ENCODE peak calls at places on chromosomes 16 and 17, in five cellular contexts. O is activated B cell treated with CpG ODN at 0.5 μM for 24 hours, W is astrocyte of the cerebellum, V is endothelial cell, N is astrocyte of the spinal cord. U is an unnamed sample.

GRCh38 chr17:77883213-77883650 is 75.3 kb upstream of the TNRC6C start:
- DNase-seq in V (no peak), O (no peak), N (no peak), W (no peak), U (no peak)

GRCh38 chr17:72613411-72614292 is 478.8 kb downstream of the SLC39A11 start:
- DNase-seq in V (no peak), O (no peak), N (peak), W (no peak), U (peak)

GRCh38 chr17:337022-337420 is 15.6 kb downstream of the RPH3AL start:
- DNase-seq in O (no peak), W (no peak), V (no peak), N (no peak), U (no peak)

GRCh38 chr16:4272114-4272954 is 489 bp downstream of the TFAP4 start:
- DNase-seq in W (no peak), V (peak), O (no peak), N (peak), U (no peak)

GRCh38 chr16:27798241-27798640 is 248.3 kb downstream of the KATNIP start:
- DNase-seq in N (no peak), W (no peak), V (no peak), O (no peak), U (no peak)

GRCh38 chr17:34728771-34729310 is 149.5 kb downstream of the TMEM132E start:
- DNase-seq in V (no peak), W (no peak), N (no peak), O (no peak), U (no peak)

GRCh38 chr17:71163121-71163812 is 957.6 kb upstream of the SOX9 start:
- DNase-seq in W (peak), V (no peak), O (no peak), N (peak), U (no peak)

GRCh38 chr17:50834786-50835562 is 412 bp upstream of the WFIKKN2 start:
- DNase-seq in N (peak), W (no peak), V (no peak), O (no peak), U (peak)

GRCh38 chr17:73770115-73770848 is 126.0 kb upstream of the SDK2 start:
- DNase-seq in W (peak), V (no peak), O (no peak), N (peak), U (peak)

GRCh38 chr16:31453255-31454204 is 5.8 kb upstream of the ARMC5 start:
- DNase-seq in W (no peak), O (no peak), N (peak), V (no peak), U (peak)

GRCh38 chr17:35073991-35074627 is 10.6 kb upstream of the RFFL start:
- DNase-seq in N (no peak), O (no peak), W (no peak), V (no peak), U (no peak)

GRCh38 chr16:69131167-69131748 is 1.1 kb downstream of the CHTF8 start:
- DNase-seq in V (peak), W (no peak), N (peak), O (no peak), U (peak)

GRCh38 chr17:77478281-77478680 is 337.5 kb downstream of the SEC14L1 start:
- DNase-seq in O (no peak), W (no peak), V (no peak), N (no peak), U (no peak)

GRCh38 chr17:75845058-75845711 is 981 bp upstream of the UNC13D start:
- DNase-seq in W (no peak), N (peak), O (peak), V (peak), U (peak)

GRCh38 chr16:4944333-4945281 is 7.7 kb upstream of the PPL start:
- DNase-seq in W (peak), V (no peak), N (peak), O (no peak), U (peak)

GRCh38 chr16:85690469-85691064 is 1.8 kb upstream of the GINS2 start:
- DNase-seq in O (no peak), W (no peak), N (no peak), V (no peak), U (no peak)

GRCh38 chr16:27922433-27922832 is 141.1 kb downstream of the GSG1L start:
- DNase-seq in V (no peak), W (no peak), N (no peak), O (no peak), U (no peak)

GRCh38 chr16:76474048-76474447 is 196.8 kb downstream of the CNTNAP4 start:
- DNase-seq in N (no peak), W (no peak), O (no peak), V (no peak), U (no peak)

GRCh38 chr17:78316867-78317816 is 42.7 kb downstream of the SOCS3 start:
- DNase-seq in N (peak), V (no peak), W (no peak), O (no peak), U (peak)

GRCh38 chr17:61065263-61065773 is 334.3 kb upstream of the TBX2 start:
- DNase-seq in N (peak), W (peak), O (no peak), V (no peak), U (peak)

GRCh38 chr16:4936991-4937781 is at the start of gene PPL:
- DNase-seq in O (peak), N (no peak), W (no peak), V (peak), U (peak)

GRCh38 chr17:11823862-11824261 is 173.4 kb downstream of the ZNF18 start:
- DNase-seq in V (no peak), O (no peak), N (no peak), W (no peak), U (no peak)

GRCh38 chr16:23434380-23434779 is 18.6 kb downstream of the COG7 start:
- DNase-seq in N (peak), V (peak), O (peak), W (peak), U (peak)

GRCh38 chr16:81350306-81350615 is 35.5 kb downstream of the GAN start:
- DNase-seq in V (no peak), O (no peak), N (no peak), W (no peak), U (no peak)
- TF ChIP-seq CTCF in V (no peak), O (no peak), N (peak), W (no peak), U (no peak)

GRCh38 chr17:46115687-46116086 is 77.5 kb downstream of the KANSL1 start:
- DNase-seq in O (no peak), N (no peak), W (no peak), V (no peak), U (no peak)

GRCh38 chr17:46117850-46118696 is 75.2 kb downstream of the KANSL1 start:
- DNase-seq in O (no peak), W (no peak), V (no peak), N (no peak), U (no peak)

GRCh38 chr17:46118969-46119368 is 74.3 kb downstream of the KANSL1 start:
- DNase-seq in W (no peak), V (no peak), N (no peak), O (no peak), U (no peak)

GRCh38 chr17:46120078-46120477 is 73.2 kb downstream of the KANSL1 start:
- DNase-seq in N (no peak), W (no peak), V (no peak), O (no peak), U (no peak)

DNA sequence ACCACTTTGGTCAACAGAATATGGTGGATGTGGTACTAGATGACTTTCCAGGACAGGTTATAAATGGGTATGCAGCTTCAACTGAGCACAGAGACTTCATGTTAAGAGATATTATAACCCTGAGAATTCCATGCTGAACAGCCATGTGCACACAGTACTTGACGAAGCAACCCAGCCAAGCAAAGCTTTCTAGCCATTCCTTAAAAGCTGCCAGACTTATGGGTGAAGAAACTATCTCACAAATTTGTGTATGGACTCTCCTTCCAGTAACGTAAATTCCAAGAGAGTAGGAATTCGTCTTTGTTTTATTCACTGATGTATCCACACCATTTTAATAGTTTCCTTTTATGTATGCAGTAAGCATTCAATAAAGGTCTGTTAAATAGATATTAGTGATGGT is 76.1 kb downstream of the KANSL1 start:
- DNase-seq in O (no peak), V (no peak), W (no peak), N (no peak), U (no peak)
- TF ChIP-seq CTCF in O (no peak), V (no peak), W (no peak), N (no peak), U (no peak)

GRCh38 chr17:17902357-17902756 is 65.6 kb upstream of the SREBF1 start:
- DNase-seq in N (no peak), O (no peak), W (no peak), V (no peak), U (no peak)
- TF ChIP-seq CTCF in N (no peak), O (no peak), W (no peak), V (no peak), U (no peak)

DNA sequence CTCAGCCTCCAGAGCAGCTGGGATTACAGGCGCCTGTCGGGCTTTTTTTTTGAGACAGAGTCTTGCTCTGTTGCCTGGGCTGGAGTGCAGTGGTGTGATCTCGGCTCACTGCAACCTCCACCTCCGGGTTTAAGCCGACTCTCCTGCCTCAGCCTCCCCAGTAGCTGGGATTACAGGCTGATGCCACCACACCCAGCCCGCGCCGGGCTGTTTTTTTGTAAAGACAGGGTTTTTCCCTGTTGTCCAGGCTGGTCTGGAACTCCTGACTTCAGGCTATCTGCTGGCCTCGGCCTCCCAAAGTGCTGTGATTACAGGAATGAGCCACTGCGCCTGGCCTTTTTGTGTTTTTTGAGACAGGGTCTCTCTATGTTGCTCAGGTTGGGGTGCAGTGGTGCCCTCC is 27.4 kb upstream of the SPNS3 start:
- DNase-seq in W (no peak), V (no peak), N (no peak), O (no peak), U (no peak)
- TF ChIP-seq CTCF in W (no peak), V (no peak), N (no peak), O (no peak), U (no peak)

GRCh38 chr16:55502801-55503366 is 6.0 kb upstream of the LPCAT2 start:
- DNase-seq in V (no peak), N (peak), W (peak), O (no peak), U (peak)

GRCh38 chr16:55499951-55500350 is 8.9 kb upstream of the LPCAT2 start:
- DNase-seq in V (peak), O (no peak), N (peak), W (peak), U (peak)

GRCh38 chr16:55499281-55499680 is 9.6 kb upstream of the LPCAT2 start:
- DNase-seq in V (no peak), N (no peak), W (no peak), O (no peak), U (no peak)

GRCh38 chr16:55503726-55504553 is 4.9 kb upstream of the LPCAT2 start:
- DNase-seq in O (no peak), V (no peak), N (no peak), W (no peak), U (no peak)

DNA sequence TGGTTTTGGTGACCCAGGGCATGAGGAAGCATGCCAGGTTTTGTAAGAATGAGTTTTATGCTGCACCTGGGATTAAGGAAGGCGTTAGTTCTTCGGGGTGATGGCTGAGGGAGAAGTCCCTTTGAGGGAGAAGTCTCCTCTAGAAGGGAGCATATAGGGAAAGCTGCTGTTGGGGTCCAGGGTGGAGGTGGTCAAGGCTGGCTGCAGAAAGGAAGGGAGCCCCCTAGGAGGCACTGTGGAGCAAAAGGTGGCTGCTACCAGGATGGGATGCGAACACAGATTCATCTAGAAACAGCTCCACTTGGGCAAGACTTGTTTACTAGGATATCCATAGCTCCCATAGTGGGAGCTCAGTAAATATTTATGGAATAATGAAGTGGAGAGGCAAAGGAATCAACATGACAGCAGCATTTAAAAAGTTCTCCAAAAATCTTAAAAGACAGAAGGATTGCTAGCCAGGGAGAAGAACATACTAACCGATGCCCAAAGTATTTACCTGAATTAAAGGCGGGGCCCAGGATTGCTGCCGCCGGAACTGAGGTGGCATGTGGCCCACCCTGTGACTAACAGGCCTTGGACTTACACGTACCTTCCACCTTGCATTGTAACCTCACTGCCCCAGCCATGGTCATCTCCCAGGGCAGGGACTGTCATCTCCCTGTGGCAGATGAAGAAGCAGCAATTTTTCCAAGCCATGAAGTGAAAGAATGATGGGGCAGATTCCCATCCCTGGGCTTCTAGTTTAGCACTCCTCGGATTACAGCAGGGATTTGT is 7.1 kb upstream of the LPCAT2 start:
- DNase-seq in N (no peak), V (peak), W (no peak), O (no peak), U (no peak)
- TF ChIP-seq CTCF in N (peak), V (peak), W (peak), O (no peak), U (peak)

GRCh38 chr16:13436641-13437423 is 483.1 kb upstream of the ERCC4 start:
- DNase-seq in W (peak), V (no peak), N (peak), O (no peak), U (peak)

GRCh38 chr16:13439766-13440165 is 480.2 kb upstream of the ERCC4 start:
- DNase-seq in O (no peak), W (no peak), V (no peak), N (no peak), U (no peak)

GRCh38 chr16:13435415-13435814 is 484.5 kb upstream of the ERCC4 start:
- DNase-seq in O (no peak), N (no peak), V (no peak), W (no peak), U (no peak)

GRCh38 chr16:13438064-13438463 is 481.9 kb upstream of the ERCC4 start:
- DNase-seq in N (no peak), W (no peak), O (no peak), V (no peak), U (no peak)

DNA sequence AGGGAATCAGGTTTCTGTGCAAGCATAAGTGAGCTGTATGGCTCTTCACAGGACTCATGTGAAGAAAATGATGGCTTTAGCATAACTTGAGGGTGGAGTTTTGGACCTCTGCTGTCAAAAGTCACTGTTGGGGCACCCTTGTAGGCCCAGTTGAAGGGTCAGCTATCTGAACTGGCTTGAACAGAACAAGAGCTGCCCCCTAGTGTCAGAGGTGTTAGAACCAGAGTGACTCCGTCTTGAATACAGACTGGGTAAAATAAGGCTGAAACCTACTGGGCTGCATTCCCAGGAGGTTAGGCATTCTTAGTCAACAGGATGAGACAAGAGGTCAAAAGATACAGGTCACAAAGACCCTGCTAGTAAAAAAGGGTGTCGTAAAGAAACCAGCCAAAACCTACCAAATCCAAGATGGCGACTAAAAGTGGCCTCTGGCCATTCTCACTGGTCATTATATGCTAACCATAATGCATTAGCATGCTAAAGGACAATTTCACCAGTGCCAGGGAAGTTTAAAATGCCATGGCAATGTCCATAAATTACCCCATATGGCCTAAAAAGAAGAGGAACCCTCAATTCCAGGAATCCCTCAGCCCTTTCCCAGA is 484.0 kb upstream of the ERCC4 start:
- DNase-seq in N (no peak), V (peak), W (no peak), O (no peak), U (no peak)
- TF ChIP-seq CTCF in N (no peak), V (no peak), W (no peak), O (no peak), U (no peak)

DNA sequence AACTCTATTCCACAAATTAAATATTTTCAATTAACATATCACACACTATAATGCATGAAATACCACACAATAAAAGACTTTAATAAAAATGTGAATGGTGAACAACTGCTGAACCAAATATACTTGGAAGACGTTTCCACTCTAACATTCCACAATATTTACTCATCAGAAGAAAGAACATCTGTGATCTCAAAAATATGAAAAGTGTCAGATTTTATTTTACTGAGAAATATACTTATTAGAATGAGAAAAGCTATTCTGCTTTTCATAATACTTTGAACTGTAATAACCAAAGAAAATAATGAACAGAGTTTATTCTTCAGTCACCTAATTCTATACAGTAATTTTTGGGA is 181.8 kb upstream of the AXIN2 start:
- DNase-seq in W (no peak), V (no peak), O (no peak), N (peak), U (peak)
- TF ChIP-seq CTCF in W (no peak), V (no peak), O (no peak), N (no peak), U (no peak)

DNA sequence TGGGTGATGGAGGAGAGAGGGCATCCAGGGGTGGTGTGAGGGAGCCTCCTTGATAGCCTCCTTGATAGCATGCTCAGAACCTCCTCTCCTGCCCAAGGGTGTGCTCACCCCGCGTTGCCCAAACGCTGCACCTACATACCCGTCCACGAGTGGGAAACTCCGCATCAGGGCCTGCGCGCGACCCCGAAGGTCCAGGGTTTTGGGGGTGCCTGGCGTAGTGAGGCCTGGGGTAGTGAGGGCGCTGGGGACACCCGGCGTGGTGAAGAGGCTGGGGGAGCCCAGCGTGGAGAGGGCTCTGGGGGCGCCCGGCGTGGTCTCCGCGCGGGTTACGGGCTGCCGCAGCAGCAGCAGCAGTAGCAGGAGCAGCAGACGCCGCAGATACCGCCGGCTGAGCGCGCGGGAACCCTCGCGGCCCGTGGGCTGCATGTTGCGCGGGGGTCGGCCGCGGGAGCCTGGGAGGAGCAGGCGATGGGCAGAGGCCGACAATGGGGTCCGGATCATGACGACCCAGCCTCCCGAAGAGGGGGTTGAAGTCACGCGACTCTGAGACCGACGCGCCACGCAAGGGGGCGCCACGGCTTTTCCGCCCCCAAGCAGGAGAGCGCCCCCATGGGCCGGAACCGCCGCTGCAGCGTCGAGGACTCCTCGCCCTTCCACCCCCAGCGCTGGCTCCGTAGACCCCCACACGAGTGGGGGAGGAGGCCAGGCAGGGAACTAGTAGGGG is at the start of gene DPEP3:
- DNase-seq in W (no peak), O (no peak), V (no peak), N (no peak), U (no peak)
- TF ChIP-seq CTCF in W (no peak), O (no peak), V (no peak), N (peak), U (peak)

U was measured in foreskin fibroblast.